ENCODE peak calls at places on chromosomes 2 and 18, in four cellular contexts. Q is brain microvascular endothelial cell, K is pancreas, U is PC-9. Y is an unnamed sample.

GRCh38 chr2:96537734-96538486 is 1.4 kb downstream of the ARID5A start:
- DNase-seq in K (no peak), U (no peak), Q (no peak), Y (no peak)

GRCh38 chr18:23936371-23936958 is 78.1 kb upstream of the TTC39C start:
- DNase-seq in K (no peak), Q (no peak), U (no peak), Y (no peak)

GRCh38 chr2:231037731-231038482 is 584 bp downstream of the C2orf72 start:
- DNase-seq in Q (no peak), U (no peak), K (peak; percentile 44), Y (no peak)

GRCh38 chr2:96618599-96619283 is 19.4 kb downstream of the KANSL3 start:
- DNase-seq in K (no peak), U (no peak), Q (no peak), Y (no peak)

GRCh38 chr18:67525328-67526110 is 9.0 kb upstream of the DSEL start:
- DNase-seq in U (peak; percentile 66), Q (peak; percentile 95), K (peak; percentile 43), Y (peak; percentile 88)

GRCh38 chr2:118021361-118021760 is 7.5 kb upstream of the CCDC93 start:
- DNase-seq in K (no peak), U (no peak), Q (no peak), Y (no peak)

GRCh38 chr2:124563415-124563814 is 538.3 kb downstream of the CNTNAP5 start:
- DNase-seq in Q (no peak), U (no peak), K (no peak), Y (no peak)

GRCh38 chr2:108325756-108326155 is 37.1 kb downstream of the SULT1C2 start:
- DNase-seq in Q (peak; percentile 6), K (no peak), U (no peak), Y (no peak)

GRCh38 chr2:194870974-194871535 is 786.0 kb upstream of the SLC39A10 start:
- DNase-seq in U (no peak), Q (no peak), K (no peak), Y (no peak)

GRCh38 chr18:499351-500229 is 911 bp downstream of the COLEC12 start:
- DNase-seq in Q (peak; percentile 90), K (no peak), U (no peak), Y (peak; percentile 58)

GRCh38 chr2:127611076-127611925 is 34.7 kb upstream of the GPR17 start:
- DNase-seq in U (no peak), K (no peak), Q (no peak), Y (no peak)

GRCh38 chr2:107804608-107805498 is 21.8 kb upstream of the RGPD4 start:
- DNase-seq in U (no peak), K (no peak), Q (peak; percentile 29), Y (no peak)

GRCh38 chr2:134319581-134320246 is 65.8 kb downstream of the MGAT5 start:
- DNase-seq in K (no peak), U (no peak), Q (no peak), Y (no peak)

GRCh38 chr2:53104263-53104662 is 663.3 kb upstream of the CHAC2 start:
- DNase-seq in Q (peak; percentile 57), U (peak; percentile 2), K (no peak), Y (no peak)

GRCh38 chr2:73970850-73971471 is 13.7 kb upstream of the TET3 start:
- DNase-seq in K (peak; percentile 80), U (no peak), Q (no peak), Y (no peak)

GRCh38 chr18:77078671-77079070 is 53.9 kb downstream of the MBP start:
- DNase-seq in Q (no peak), U (no peak), K (no peak), Y (no peak)

GRCh38 chr2:241893265-241893664 is 23.7 kb downstream of the RTP5 start:
- DNase-seq in U (no peak), K (peak; percentile 19), Q (no peak), Y (no peak)

GRCh38 chr2:8515390-8515761 is 166.5 kb upstream of the ID2 start:
- DNase-seq in Q (no peak), K (no peak), U (no peak), Y (no peak)

GRCh38 chr18:44771957-44772917 is 91.5 kb downstream of the SETBP1 start:
- DNase-seq in U (no peak), Q (peak; percentile 22), K (no peak), Y (peak; percentile 62)

GRCh38 chr2:8582191-8582849 is 99.5 kb upstream of the ID2 start:
- DNase-seq in K (no peak), Q (no peak), U (no peak), Y (no peak)

DNA sequence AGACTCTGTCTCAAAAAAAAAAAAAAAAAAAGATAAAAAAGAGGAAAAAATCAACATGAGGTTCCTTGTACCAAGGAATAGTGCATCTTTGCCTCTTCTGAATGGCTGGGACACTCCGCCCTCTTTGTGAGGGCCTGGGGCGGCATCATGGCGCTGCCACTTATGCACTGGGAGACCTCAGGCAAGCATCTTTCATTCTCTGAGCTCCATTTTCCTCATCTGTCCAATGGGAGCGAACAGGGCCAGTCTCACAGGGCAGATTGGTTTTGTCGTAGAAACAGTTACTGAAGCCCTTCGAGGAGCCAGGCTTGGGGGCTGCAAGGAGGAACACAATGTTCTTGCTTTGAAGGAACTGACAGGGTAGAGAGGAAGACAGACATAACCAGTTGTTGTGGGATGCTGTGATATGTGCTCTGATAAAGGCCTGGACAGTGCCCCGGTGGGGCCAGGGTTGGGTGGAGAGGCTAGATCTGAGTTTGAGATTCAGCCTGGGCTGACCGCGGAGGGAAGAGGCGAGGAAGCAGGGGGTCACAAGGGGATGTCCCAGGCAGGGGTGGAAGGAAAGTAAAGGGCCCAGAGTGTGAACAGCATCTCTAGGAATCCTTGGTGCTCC is 14.1 kb downstream of the ZFP36L2 start:
- DNase-seq in U (no peak), K (no peak), Q (no peak), Y (no peak)
- H3K4me3 ChIP-seq in U (no peak overlapping the region), K (no peak overlapping the region), Q (no peak overlapping the region), Y (no peak overlapping the region)

GRCh38 chr18:56999823-57000222 is 147.1 kb upstream of the BOD1L2 start:
- DNase-seq in Q (no peak), U (no peak), K (no peak), Y (no peak)

GRCh38 chr18:56992777-56993176 is 154.1 kb upstream of the BOD1L2 start:
- DNase-seq in K (no peak), U (no peak), Q (no peak), Y (no peak)

GRCh38 chr18:56997200-56997599 is 149.7 kb upstream of the BOD1L2 start:
- DNase-seq in U (no peak), Q (no peak), K (no peak), Y (no peak)

GRCh38 chr18:56990678-56991077 is 156.2 kb upstream of the BOD1L2 start:
- DNase-seq in U (no peak), Q (no peak), K (no peak), Y (no peak)

DNA sequence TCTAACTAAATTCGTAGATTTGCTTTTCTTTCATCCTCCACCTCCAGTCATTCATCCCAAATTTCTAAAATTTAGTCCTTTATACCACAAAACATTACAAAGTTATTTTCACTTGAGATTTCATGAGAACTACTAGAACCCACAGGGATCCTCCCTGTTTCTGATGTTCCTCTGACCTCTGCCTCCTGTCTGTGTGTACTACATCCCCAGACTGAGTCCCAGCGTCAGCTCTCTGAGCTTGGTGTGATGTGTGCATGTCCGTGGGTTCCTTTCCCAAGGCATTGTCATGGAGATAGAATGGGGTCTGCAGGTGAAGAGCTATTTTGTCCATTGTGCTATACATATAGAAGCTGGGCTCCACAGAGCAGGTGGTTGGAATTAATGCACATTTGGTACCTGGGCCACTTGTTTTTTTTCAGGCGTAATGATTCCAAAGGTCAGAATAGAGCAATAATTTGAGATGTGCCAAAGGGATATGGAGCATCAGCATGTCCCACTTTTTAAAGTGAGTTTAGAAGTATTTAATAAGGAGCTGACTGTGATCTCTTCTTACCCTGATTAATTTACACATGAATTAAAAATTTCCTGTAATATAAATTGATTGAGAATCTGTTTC is 151.2 kb upstream of the BOD1L2 start:
- DNase-seq in U (no peak), Q (no peak), K (no peak), Y (no peak)
- TF ChIP-seq CTCF in U (no peak), Q (no peak), K (no peak), Y (no peak)

DNA sequence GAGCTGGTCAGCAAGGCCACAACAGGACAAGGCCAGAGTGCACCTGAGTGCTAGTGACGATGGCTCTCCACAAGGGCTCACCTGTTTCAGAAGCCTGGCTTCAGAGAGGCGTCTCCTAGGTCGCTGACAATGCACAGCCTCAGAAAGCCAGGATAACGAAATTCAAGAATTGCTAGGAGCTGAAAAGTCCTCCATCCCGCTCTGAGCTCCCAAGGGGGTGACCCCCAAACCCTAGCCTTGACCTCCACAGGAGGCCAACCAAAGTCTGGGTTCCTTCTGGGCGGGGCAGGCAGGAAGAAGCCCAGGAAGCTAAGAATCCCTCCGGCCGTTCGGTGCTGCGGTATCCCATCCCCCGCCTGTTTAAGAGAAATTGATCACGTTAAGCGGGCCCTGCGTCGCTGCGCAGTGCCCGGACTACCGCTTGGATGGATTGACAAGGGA is 2.5 kb upstream of the OSR1 start:
- DNase-seq in K (no peak), Q (no peak), U (no peak), Y (no peak)
- H3K4me3 ChIP-seq in K (no peak overlapping the region), Q (peak overlapping the region; percentile 66), U (no peak overlapping the region), Y (no peak overlapping the region)

GRCh38 chr2:227908266-227909054 is 37.0 kb downstream of the DAW1 start:
- DNase-seq in K (no peak), U (no peak), Q (peak; percentile 76), Y (no peak)
- TF ChIP-seq CTCF in K (no peak), U (no peak), Q (no peak), Y (no peak)